ENCODE peak calls at places on chromosomes 16 and 17, in five cellular contexts. One of them, this sample, is unnamed.

GRCh38 chr17:67718325-67718941 is 697 bp downstream of the NOL11 start:
- DNase-seq in body of pancreas: no peak
- DNase-seq in transverse colon: peak; percentile 15
- DNase-seq in testis: no peak
- DNase-seq in heart left ventricle: no peak
- DNase-seq in this sample: no peak

GRCh38 chr17:65101371-65101770 is 35.8 kb upstream of the RGS9 start:
- DNase-seq in heart left ventricle: no peak
- DNase-seq in body of pancreas: no peak
- DNase-seq in testis: no peak
- DNase-seq in transverse colon: no peak
- DNase-seq in this sample: no peak

GRCh38 chr17:67256075-67256732 is 11.2 kb upstream of the HELZ start:
- DNase-seq in testis: no peak
- DNase-seq in transverse colon: no peak
- DNase-seq in heart left ventricle: no peak
- DNase-seq in body of pancreas: no peak
- DNase-seq in this sample: no peak

GRCh38 chr17:36858119-36859002 is 78.9 kb upstream of the LHX1 start:
- DNase-seq in body of pancreas: no peak
- DNase-seq in testis: no peak
- DNase-seq in transverse colon: no peak
- DNase-seq in heart left ventricle: no peak
- DNase-seq in this sample: no peak

GRCh38 chr16:84511180-84511800 is 6.8 kb upstream of the MEAK7 start:
- DNase-seq in testis: peak; percentile 89
- DNase-seq in body of pancreas: peak; percentile 79
- DNase-seq in transverse colon: peak; percentile 88
- DNase-seq in heart left ventricle: peak; percentile 83
- DNase-seq in this sample: peak; percentile 90

GRCh38 chr17:77887110-77887463 is 71.4 kb upstream of the TNRC6C start:
- DNase-seq in body of pancreas: no peak
- DNase-seq in testis: no peak
- DNase-seq in heart left ventricle: no peak
- DNase-seq in transverse colon: no peak
- DNase-seq in this sample: no peak

GRCh38 chr16:19879241-19879792 is 5.3 kb downstream of the GPRC5B start:
- DNase-seq in testis: no peak
- DNase-seq in body of pancreas: no peak
- DNase-seq in heart left ventricle: peak; percentile 75
- DNase-seq in transverse colon: no peak
- DNase-seq in this sample: no peak

GRCh38 chr16:85556456-85557082 is 56.6 kb upstream of the GSE1 start:
- DNase-seq in transverse colon: peak; percentile 72
- DNase-seq in testis: peak; percentile 44
- DNase-seq in heart left ventricle: peak; percentile 64
- DNase-seq in body of pancreas: peak; percentile 65
- DNase-seq in this sample: peak; percentile 63

GRCh38 chr17:74960739-74961342 is 11.7 kb downstream of the HID1 start:
- DNase-seq in transverse colon: peak; percentile 57
- DNase-seq in testis: no peak
- DNase-seq in body of pancreas: no peak
- DNase-seq in heart left ventricle: no peak
- DNase-seq in this sample: peak; percentile 55

DNA sequence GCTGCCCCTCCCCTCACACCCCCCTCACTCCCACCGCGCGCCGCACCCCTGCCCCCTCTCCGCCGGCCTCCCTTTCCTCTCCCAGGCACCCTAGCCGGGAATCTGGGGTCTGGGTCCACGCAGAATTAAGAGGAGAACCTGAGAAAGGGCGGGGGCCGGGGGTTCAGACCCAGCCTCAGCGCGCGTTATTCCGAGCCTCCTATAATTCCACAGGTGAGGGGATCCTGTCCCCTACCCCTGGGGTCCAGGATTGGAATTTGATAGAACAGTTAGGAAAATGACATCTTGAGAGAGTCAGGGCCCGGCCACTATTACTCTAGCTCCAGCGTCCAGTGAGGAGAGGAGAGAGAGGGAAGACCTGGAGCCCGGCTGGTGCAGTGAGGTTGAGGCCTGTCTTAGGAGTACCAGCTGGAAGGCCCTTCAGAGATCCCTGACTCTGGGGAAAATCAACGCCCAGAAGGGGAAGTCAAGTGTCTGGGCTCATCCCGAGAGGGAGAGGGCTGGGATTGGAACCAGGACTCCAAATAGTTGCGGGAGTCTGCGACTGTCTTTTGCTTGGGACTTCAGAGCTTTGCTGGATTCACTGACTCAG is 17.3 kb downstream of the GRB7 start:
- DNase-seq in body of pancreas: no peak
- DNase-seq in testis: peak; percentile 42
- DNase-seq in heart left ventricle: no peak
- DNase-seq in transverse colon: peak; percentile 35
- DNase-seq in this sample: no peak
- H3K27ac ChIP-seq in body of pancreas: peak overlapping the region; percentile 80
- H3K27ac ChIP-seq in testis: peak overlapping the region; percentile 90
- H3K27ac ChIP-seq in heart left ventricle: peak overlapping the region; percentile 96
- H3K27ac ChIP-seq in transverse colon: peak overlapping the region; percentile 91
- H3K27ac ChIP-seq in this sample: peak overlapping the region; percentile 94

GRCh38 chr17:4365103-4365627 is 1.3 kb downstream of the UBE2G1 start:
- DNase-seq in transverse colon: peak; percentile 92
- DNase-seq in body of pancreas: peak; percentile 94
- DNase-seq in heart left ventricle: peak; percentile 96
- DNase-seq in testis: peak; percentile 95
- DNase-seq in this sample: peak; percentile 90
- TF ChIP-seq POLR2A in transverse colon: peak; percentile 70
- TF ChIP-seq POLR2A in body of pancreas: peak; percentile 58
- TF ChIP-seq POLR2A in heart left ventricle: peak; percentile 84
- TF ChIP-seq POLR2A in testis: no peak
- TF ChIP-seq POLR2A in this sample: no peak

DNA sequence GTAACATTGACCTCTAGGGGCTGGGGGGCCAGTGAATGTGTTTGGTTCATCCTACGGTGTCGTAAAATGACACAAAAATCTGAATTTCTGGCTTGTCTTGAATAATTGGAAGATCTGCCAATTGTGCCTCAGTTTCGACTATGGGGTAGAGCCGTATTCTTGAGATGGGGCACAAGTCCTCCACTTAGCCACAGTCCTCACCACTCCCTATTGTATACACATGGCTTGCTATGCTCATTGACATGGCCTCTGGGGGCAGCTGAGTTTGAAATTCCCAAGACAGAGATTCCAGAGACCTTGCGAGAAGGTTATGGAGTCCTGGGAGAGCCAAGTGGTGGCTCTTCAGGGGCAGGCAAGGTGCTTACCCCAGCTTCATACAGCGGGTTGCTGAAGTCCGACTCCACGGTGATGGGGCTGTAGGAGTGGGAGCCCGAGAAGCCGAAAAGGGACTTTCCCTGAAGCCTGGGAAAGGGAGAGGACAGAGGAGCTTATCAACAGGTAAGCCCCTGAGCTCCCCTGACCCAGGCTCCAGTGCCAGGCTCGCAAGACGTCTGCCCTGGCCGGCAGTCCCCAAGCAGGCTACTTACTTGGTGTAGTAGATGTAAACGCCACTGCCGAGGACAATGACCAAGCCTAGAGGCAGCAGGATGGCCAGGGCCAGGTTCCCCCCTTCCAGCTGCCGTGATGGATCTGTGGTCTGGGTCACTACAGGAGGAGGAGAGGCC is 9.0 kb upstream of the CDIPT start:
- DNase-seq in heart left ventricle: no peak
- DNase-seq in transverse colon: no peak
- DNase-seq in testis: no peak
- DNase-seq in body of pancreas: no peak
- DNase-seq in this sample: no peak
- H3K4me3 ChIP-seq in heart left ventricle: no peak overlapping the region
- H3K4me3 ChIP-seq in transverse colon: no peak overlapping the region
- H3K4me3 ChIP-seq in testis: no peak overlapping the region
- H3K4me3 ChIP-seq in body of pancreas: no peak overlapping the region
- H3K4me3 ChIP-seq in this sample: no peak overlapping the region

GRCh38 chr16:74652249-74652648 is 14.4 kb downstream of the RFWD3 start:
- DNase-seq in heart left ventricle: no peak
- DNase-seq in body of pancreas: no peak
- DNase-seq in testis: no peak
- DNase-seq in transverse colon: no peak
- DNase-seq in this sample: no peak
- H3K27ac ChIP-seq in heart left ventricle: no peak overlapping the region
- H3K27ac ChIP-seq in body of pancreas: no peak overlapping the region
- H3K27ac ChIP-seq in testis: no peak overlapping the region
- H3K27ac ChIP-seq in transverse colon: no peak overlapping the region
- H3K27ac ChIP-seq in this sample: no peak overlapping the region